ENCODE peak calls at places on chromosome 11, in five cellular contexts. T is ELR, S is Right ventricle myocardium superior, F is caudate nucleus, I is ACHN. Z is an unnamed sample.

GRCh38 chr11:14894657-14895598 is 2.9 kb upstream of the CYP2R1 start:
- DNase-seq in T (no peak), S (peak; percentile 68), F (no peak), I (no peak), Z (no peak)

GRCh38 chr11:100866453-100866852 is 179.4 kb downstream of the ARHGAP42 start:
- DNase-seq in T (no peak), S (no peak), F (no peak), I (no peak), Z (no peak)

GRCh38 chr11:68032997-68033707 is 2.7 kb downstream of the NDUFS8 start:
- DNase-seq in T (no peak), S (no peak), F (no peak), I (no peak), Z (no peak)

GRCh38 chr11:73230276-73230875 is 12.3 kb downstream of the P2RY2 start:
- DNase-seq in T (no peak), S (no peak), F (no peak), I (no peak), Z (no peak)

GRCh38 chr11:128297111-128297651 is 290.2 kb downstream of the ETS1 start:
- DNase-seq in T (no peak), S (no peak), F (no peak), I (no peak), Z (no peak)

GRCh38 chr11:77993902-77994301 is 566 bp downstream of the INTS4 start:
- DNase-seq in T (no peak), S (no peak), F (no peak), I (no peak), Z (no peak)

GRCh38 chr11:102592634-102593581 is 32.2 kb downstream of the MMP20 start:
- DNase-seq in T (peak; percentile 63), S (no peak), F (no peak), I (peak; percentile 45), Z (no peak)

GRCh38 chr11:96464695-96465307 is 75.0 kb downstream of the JRKL start:
- DNase-seq in T (peak; percentile 88), S (no peak), F (no peak), I (peak; percentile 73), Z (no peak)

GRCh38 chr11:60914620-60915249 is 777 bp downstream of the TMEM109 start:
- DNase-seq in T (peak; percentile 63), S (no peak), F (no peak), I (peak; percentile 32), Z (peak; percentile 39)

GRCh38 chr11:129458278-129458677 is 82.6 kb downstream of the BARX2 start:
- DNase-seq in T (peak; percentile 26), S (no peak), F (no peak), I (no peak), Z (no peak)

GRCh38 chr11:118635237-118635591 is 27.8 kb downstream of the PHLDB1 start:
- DNase-seq in T (no peak), S (peak; percentile 40), F (peak; percentile 19), I (no peak), Z (no peak)

GRCh38 chr11:114072978-114073377 is 13.5 kb downstream of the ZBTB16 start:
- DNase-seq in T (no peak), S (no peak), F (no peak), I (no peak), Z (no peak)

GRCh38 chr11:104968365-104968855 is at the start of gene CASP4:
- DNase-seq in T (peak; percentile 86), S (no peak), F (no peak), I (peak; percentile 67), Z (peak; percentile 14)

GRCh38 chr11:95584180-95584579 is 205.4 kb downstream of the FAM76B start:
- DNase-seq in T (peak; percentile 81), S (no peak), F (no peak), I (no peak), Z (no peak)

GRCh38 chr11:30458541-30458940 is 127.6 kb downstream of the MPPED2 start:
- DNase-seq in T (no peak), S (no peak), F (no peak), I (no peak), Z (no peak)

GRCh38 chr11:63595296-63595695 is 18.9 kb downstream of the PLAAT3 start:
- DNase-seq in T (peak; percentile 68), S (no peak), F (no peak), I (no peak), Z (no peak)

GRCh38 chr11:116596346-116597260 is 176.2 kb downstream of the BUD13 start:
- DNase-seq in T (no peak), S (no peak), F (no peak), I (no peak), Z (no peak)

GRCh38 chr11:26950260-26950719 is 43.6 kb upstream of the FIBIN start:
- DNase-seq in T (peak; percentile 54), S (no peak), F (no peak), I (no peak), Z (no peak)

GRCh38 chr11:34250732-34251639 is 106.8 kb downstream of the ABTB2 start:
- DNase-seq in T (peak; percentile 60), S (peak; percentile 76), F (peak; percentile 45), I (peak; percentile 73), Z (peak; percentile 62)

GRCh38 chr11:6400431-6401345 is 10.4 kb downstream of the SMPD1 start:
- DNase-seq in T (no peak), S (no peak), F (no peak), I (no peak), Z (no peak)

GRCh38 chr11:86346513-86346912 is 28.2 kb upstream of the CCDC81 start:
- DNase-seq in T (no peak), S (no peak), F (no peak), I (no peak), Z (no peak)

GRCh38 chr11:102603091-102603490 is 22.0 kb downstream of the MMP20 start:
- DNase-seq in T (peak; percentile 81), S (no peak), F (peak; percentile 56), I (peak; percentile 11), Z (peak; percentile 57)

GRCh38 chr11:1548221-1549070 is 23.6 kb downstream of the DUSP8 start:
- DNase-seq in T (peak; percentile 28), S (peak; percentile 81), F (peak; percentile 63), I (peak; percentile 62), Z (peak; percentile 78)

GRCh38 chr11:118171274-118172062 is 5.0 kb downstream of the SCN2B start:
- DNase-seq in T (peak; percentile 60), S (peak; percentile 81), F (peak; percentile 72), I (peak; percentile 54), Z (peak; percentile 67)

GRCh38 chr11:101030692-101031091 is 98.9 kb downstream of the PGR start:
- DNase-seq in T (no peak), S (no peak), F (no peak), I (no peak), Z (no peak)

GRCh38 chr11:35907648-35908431 is 36.0 kb upstream of the LDLRAD3 start:
- DNase-seq in T (peak; percentile 68), S (no peak), F (no peak), I (no peak), Z (no peak)

GRCh38 chr11:77055056-77055680 is 11.6 kb upstream of the CAPN5 start:
- DNase-seq in T (no peak), S (no peak), F (no peak), I (no peak), Z (no peak)

GRCh38 chr11:129315781-129316579 is 59.7 kb upstream of the BARX2 start:
- DNase-seq in T (no peak), S (no peak), F (no peak), I (no peak), Z (peak; percentile 67)